ENCODE peak calls at places on chromosomes 2 and 18, in nine cellular contexts. F, U, G, O, X, S, R, C and K are unnamed samples.

GRCh38 chr2:55087501-55087900 is 37.2 kb upstream of the RTN4 start:
- DNase-seq in U (no peak), S (no peak), G (no peak), X (no peak), R (no peak), C (no peak), O (no peak), F (no peak), K (no peak)

GRCh38 chr2:146632707-146633106 is 1212.1 kb upstream of the ACVR2A start:
- DNase-seq in F (no peak), O (no peak), X (no peak), S (no peak), R (no peak), U (no peak), C (no peak), G (no peak), K (no peak)

GRCh38 chr18:8707946-8708345 is 2.6 kb downstream of the MTCL1 start:
- DNase-seq in S (no peak), F (peak), U (no peak), G (no peak), O (no peak), C (no peak), X (no peak), R (no peak), K (no peak)

GRCh38 chr2:60843006-60843405 is 38.4 kb upstream of the REL start:
- DNase-seq in R (no peak), C (no peak), G (no peak), U (no peak), O (no peak), S (no peak), X (no peak), F (no peak), K (no peak)

GRCh38 chr18:66159451-66159850 is 408.6 kb downstream of the CDH7 start:
- DNase-seq in U (no peak), C (no peak), R (no peak), X (no peak), F (no peak), O (no peak), S (no peak), G (no peak), K (no peak)

GRCh38 chr18:79944126-79944731 is 7.2 kb downstream of the SLC66A2 start:
- DNase-seq in S (no peak), C (peak), F (no peak), G (no peak), O (peak), R (peak), X (no peak), U (no peak), K (peak)

GRCh38 chr2:28976584-28976983 is 4.5 kb upstream of the TOGARAM2 start:
- DNase-seq in S (peak), F (peak), C (no peak), X (peak), O (peak), R (peak), G (peak), U (no peak), K (peak)

GRCh38 chr18:8389391-8390340 is 219.6 kb upstream of the RAB12 start:
- DNase-seq in S (peak), F (peak), X (peak), C (peak), R (peak), U (peak), G (peak), O (peak), K (peak)

GRCh38 chr2:196153480-196153879 is 17.9 kb downstream of the STK17B start:
- DNase-seq in G (no peak), F (no peak), R (no peak), C (no peak), X (no peak), O (no peak), S (no peak), U (no peak), K (no peak)

GRCh38 chr2:112623913-112624777 is 21.6 kb upstream of the SLC20A1 start:
- DNase-seq in O (peak), F (peak), U (no peak), S (peak), G (peak), X (peak), R (peak), C (no peak), K (peak)

GRCh38 chr2:55618649-55619055 is 1.2 kb upstream of the PPP4R3B start:
- DNase-seq in S (peak), F (peak), R (peak), G (peak), C (peak), X (peak), O (peak), U (peak), K (peak)

GRCh38 chr2:69682525-69682924 is 39.0 kb upstream of the AAK1 start:
- DNase-seq in F (no peak), S (no peak), G (no peak), U (no peak), X (no peak), O (no peak), R (no peak), C (no peak), K (no peak)

GRCh38 chr2:230408244-230408842 is 7.7 kb upstream of the SP100 start:
- DNase-seq in R (peak), F (peak), G (peak), O (peak), U (no peak), S (peak), C (no peak), X (no peak), K (peak)

DNA sequence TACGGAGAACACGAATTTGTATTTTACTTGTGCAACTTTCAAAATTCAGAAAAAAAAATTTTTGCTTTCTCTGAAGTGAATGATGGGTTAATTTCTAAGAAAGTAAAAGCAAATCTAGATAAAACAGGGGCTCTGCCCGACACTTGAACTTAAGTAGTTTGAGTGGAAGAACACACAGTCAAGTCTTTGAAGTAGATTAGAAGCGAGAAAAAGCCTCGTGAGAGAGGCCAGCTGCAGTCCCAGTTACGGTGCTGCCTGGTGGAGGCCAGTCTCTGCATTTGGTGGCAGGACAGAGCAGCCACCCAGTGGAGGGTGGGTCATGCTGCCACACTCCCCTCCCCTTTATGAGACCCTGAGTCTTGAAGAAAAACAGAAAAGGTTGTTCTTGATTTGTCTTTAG is 81.7 kb downstream of the INPP5D start:
- DNase-seq in C (no peak), F (no peak), U (no peak), O (no peak), X (no peak), R (no peak), G (no peak), S (no peak), K (no peak)
- TF ChIP-seq CTCF in C (no peak), F (no peak), U (no peak), O (no peak), X (no peak), R (no peak), G (no peak), S (no peak), K (no peak)

DNA sequence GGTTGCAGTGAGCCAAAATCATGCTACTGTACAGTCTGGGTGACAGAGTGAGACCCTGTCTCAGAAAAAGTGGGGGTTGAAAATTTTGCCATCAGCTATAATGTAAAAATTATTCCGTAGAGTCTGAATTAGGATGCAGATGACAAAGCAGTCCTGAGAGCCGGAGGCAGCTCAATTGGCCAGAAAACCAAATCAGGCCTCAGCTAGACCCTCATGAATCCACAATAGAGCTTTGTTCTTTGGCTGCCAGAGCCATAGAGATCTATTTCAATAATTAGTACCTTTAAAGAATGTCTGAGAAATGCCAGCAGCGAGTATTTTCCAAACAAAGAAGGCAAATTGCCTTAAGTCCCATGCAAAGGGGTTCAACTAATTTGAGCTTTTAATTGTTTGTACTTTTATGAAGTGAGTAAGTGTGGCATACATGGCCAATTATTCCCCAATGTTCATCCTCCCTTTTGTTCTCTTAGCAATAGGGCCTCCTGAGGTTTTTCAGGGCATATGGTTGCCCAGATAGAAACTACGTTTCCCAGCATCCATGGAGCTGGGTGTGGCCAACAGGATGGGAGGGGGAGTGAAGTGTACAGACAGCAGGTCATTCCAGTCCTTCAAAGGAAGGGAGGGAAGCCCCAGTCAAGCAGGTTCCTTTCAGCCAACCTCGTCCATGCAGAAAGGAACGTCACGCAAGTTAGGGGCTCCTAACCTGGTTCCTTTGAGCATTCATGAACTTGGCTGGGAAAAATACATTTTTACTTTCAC is 211.3 kb upstream of the APCDD1 start:
- DNase-seq in O (no peak), C (no peak), R (no peak), X (no peak), G (peak), U (no peak), F (no peak), S (no peak), K (no peak)
- TF ChIP-seq CTCF in O (no peak), C (no peak), R (no peak), X (no peak), G (no peak), U (no peak), F (no peak), S (no peak), K (no peak)

DNA sequence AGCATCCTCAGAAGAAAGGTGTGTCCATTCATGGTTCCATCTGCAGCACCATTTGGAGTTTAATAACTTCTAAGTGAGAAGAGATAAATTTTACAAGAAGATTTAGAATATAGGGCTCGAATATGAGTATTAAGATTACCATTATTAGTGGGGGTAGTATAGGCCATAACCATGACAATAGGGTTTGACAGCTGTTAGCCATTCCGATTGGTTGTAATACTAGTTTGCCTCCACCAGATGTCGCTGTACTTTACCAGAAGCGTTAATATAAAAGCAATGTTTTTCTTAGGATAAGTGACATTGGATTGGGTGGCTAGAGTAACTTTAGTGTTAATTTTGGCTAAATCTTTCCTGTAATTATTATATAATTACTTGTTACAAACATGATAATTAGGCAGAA is 107.5 kb upstream of the SRD5A2 start:
- DNase-seq in F (no peak), S (no peak), O (no peak), U (no peak), R (peak), C (no peak), G (peak), X (no peak), K (no peak)
- TF ChIP-seq CTCF in F (peak), S (peak), O (peak), U (peak), R (peak), C (no peak), G (peak), X (no peak), K (peak)

GRCh38 chr2:136871424-136871823 is 106.1 kb downstream of the THSD7B start:
- DNase-seq in R (no peak), X (no peak), S (no peak), O (no peak), F (no peak), G (no peak), U (no peak), C (no peak), K (no peak)

GRCh38 chr2:136874258-136874657 is 108.9 kb downstream of the THSD7B start:
- DNase-seq in F (no peak), G (peak), S (no peak), X (no peak), C (no peak), R (peak), O (no peak), U (peak), K (no peak)
- TF ChIP-seq CTCF in F (peak), G (peak), S (no peak), X (no peak), C (no peak), R (no peak), O (no peak), U (peak), K (peak)

GRCh38 chr2:134648547-134648946 is 70.3 kb downstream of the TMEM163 start:
- DNase-seq in O (no peak), S (peak), F (no peak), X (no peak), C (no peak), R (no peak), U (no peak), G (no peak), K (no peak)

GRCh38 chr2:134639265-134639664 is 79.5 kb downstream of the TMEM163 start:
- DNase-seq in S (no peak), G (no peak), X (no peak), R (no peak), U (no peak), F (no peak), O (no peak), C (no peak), K (no peak)

GRCh38 chr2:134647607-134648256 is 71.1 kb downstream of the TMEM163 start:
- DNase-seq in O (peak), S (peak), G (no peak), X (no peak), R (no peak), U (no peak), F (no peak), C (no peak), K (no peak)

GRCh38 chr2:134640494-134640893 is 78.3 kb downstream of the TMEM163 start:
- DNase-seq in X (no peak), G (no peak), R (no peak), O (no peak), S (no peak), F (no peak), U (no peak), C (no peak), K (no peak)

DNA sequence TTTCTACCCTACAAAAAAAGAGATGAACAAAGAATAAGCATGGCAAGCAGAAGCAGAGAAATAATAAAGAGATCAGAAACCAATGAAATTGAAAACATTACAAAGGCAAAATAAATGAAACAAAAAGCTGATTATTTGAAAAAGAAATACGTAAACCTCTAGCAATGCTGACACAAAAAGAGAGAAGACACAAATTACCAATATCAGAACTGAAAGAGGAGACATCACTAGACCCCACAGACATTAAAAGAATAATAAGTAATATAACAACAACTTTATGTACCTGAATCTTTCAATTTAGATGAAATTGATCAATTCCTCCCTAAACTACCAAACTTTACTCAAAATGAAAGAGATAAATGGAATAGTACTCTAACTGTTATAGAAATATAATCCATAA is 75.9 kb downstream of the TMEM163 start:
- DNase-seq in C (no peak), O (no peak), R (no peak), G (no peak), S (no peak), F (no peak), X (no peak), U (no peak), K (no peak)
- TF ChIP-seq CTCF in C (no peak), O (no peak), R (no peak), G (no peak), S (no peak), F (no peak), X (no peak), U (no peak), K (no peak)